ENCODE peak calls at places on chromosome 18, in four cellular contexts. O, F, C and T are unnamed samples.

GRCh38 chr18:12585218-12585617 is 72.7 kb downstream of the SPIRE1 start:
- DNase-seq in O (no peak), F (no peak), C (no peak), T (no peak)

GRCh38 chr18:36376361-36376760 is 78.8 kb downstream of the FHOD3 start:
- DNase-seq in O (no peak), F (peak; percentile 53), C (peak; percentile 80), T (no peak)

GRCh38 chr18:79631761-79632446 is 47.7 kb upstream of the CTDP1 start:
- DNase-seq in O (no peak), F (no peak), C (no peak), T (no peak)

GRCh38 chr18:32919799-32920198 is 147.0 kb upstream of the KLHL14 start:
- DNase-seq in F (peak; percentile 63), O (no peak), C (peak; percentile 17), T (peak; percentile 16)

GRCh38 chr18:45935591-45936335 is 31.4 kb downstream of the EPG5 start:
- DNase-seq in O (no peak), C (peak; percentile 65), F (no peak), T (peak; percentile 8)

GRCh38 chr18:55280515-55280914 is 307.5 kb downstream of the TCF4 start:
- DNase-seq in O (no peak), F (no peak), C (no peak), T (no peak)

GRCh38 chr18:76764296-76764901 is 58.0 kb upstream of the ZNF236 start:
- DNase-seq in O (no peak), C (no peak), F (peak; percentile 16), T (no peak)

GRCh38 chr18:32469691-32470131 is 971 bp downstream of the GAREM1 start:
- DNase-seq in O (no peak), C (peak; percentile 45), F (no peak), T (peak; percentile 39)

GRCh38 chr18:9135912-9136314 is 668 bp upstream of the ANKRD12 start:
- DNase-seq in O (no peak), F (peak; percentile 56), C (peak; percentile 49), T (peak; percentile 28)

GRCh38 chr18:62616331-62616805 is 93.5 kb downstream of the ZCCHC2 start:
- DNase-seq in F (no peak), O (no peak), C (peak; percentile 95), T (no peak)

GRCh38 chr18:44973282-44973681 is 292.6 kb downstream of the SETBP1 start:
- DNase-seq in O (no peak), F (peak; percentile 46), C (no peak), T (no peak)

GRCh38 chr18:62672600-62672999 is 42.7 kb upstream of the PHLPP1 start:
- DNase-seq in F (no peak), O (no peak), C (no peak), T (no peak)

GRCh38 chr18:22411442-22411841 is 6.3 kb downstream of the CTAGE1 start:
- DNase-seq in O (no peak), C (no peak), F (no peak), T (no peak)

GRCh38 chr18:10687161-10687925 is 161.5 kb downstream of the NAPG start:
- DNase-seq in F (no peak), C (no peak), O (no peak), T (no peak)

GRCh38 chr18:66993492-66993891 is 389.6 kb upstream of the CDH19 start:
- DNase-seq in F (no peak), C (no peak), O (no peak), T (no peak)